ENCODE peak calls at places on chromosomes 13 and 19, in eight cellular contexts. K is tibial nerve, V is Peyer's patch, G is adrenal gland, P is GM12878, B is IMR-90, X is testis, O is upper lobe of left lung. U is an unnamed sample.

GRCh38 chr13:47803131-47803530 is 197.9 kb downstream of the SUCLA2 start:
- DNase-seq in G (no peak), X (no peak), V (no peak), K (no peak), P (no peak), B (no peak), O (no peak), U (no peak)

GRCh38 chr13:95607363-95607762 is 37.1 kb downstream of the DZIP1 start:
- DNase-seq in O (no peak), K (no peak), G (no peak), X (no peak), B (peak), V (no peak), P (no peak), U (no peak)

GRCh38 chr19:32976223-32976805 is 4.3 kb downstream of the FAAP24 start:
- DNase-seq in X (peak), V (peak), B (peak), K (peak), G (peak), P (no peak), O (no peak), U (peak)

GRCh38 chr13:85618514-85618913 is 180.7 kb downstream of the SLITRK6 start:
- DNase-seq in V (no peak), G (no peak), P (no peak), X (no peak), K (no peak), B (no peak), O (no peak), U (no peak)

GRCh38 chr19:43901395-43902390 is 33.4 kb downstream of the ZNF45 start:
- DNase-seq in V (peak), O (no peak), G (peak), K (peak), X (peak), B (peak), P (peak), U (peak)

GRCh38 chr13:21825186-21825585 is 154.3 kb downstream of the FGF9 start:
- DNase-seq in B (peak), P (no peak), G (no peak), O (no peak), X (no peak), K (no peak), V (no peak), U (no peak)

GRCh38 chr19:5125797-5126497 is 157.0 kb downstream of the KDM4B start:
- DNase-seq in B (peak), O (no peak), K (no peak), V (no peak), P (no peak), G (no peak), X (no peak), U (no peak)

GRCh38 chr13:107450426-107450825 is 764.9 kb downstream of the LIG4 start:
- DNase-seq in X (no peak), B (peak), P (no peak), G (no peak), O (no peak), V (no peak), K (no peak), U (no peak)

GRCh38 chr19:49331616-49332055 is 3.6 kb upstream of the CD37 start:
- DNase-seq in O (no peak), B (peak), V (no peak), X (peak), K (no peak), P (peak), G (peak), U (peak)

GRCh38 chr13:31045621-31046081 is 113.2 kb downstream of the TEX26 start:
- DNase-seq in B (peak), V (peak), G (peak), P (peak), O (no peak), K (no peak), X (peak), U (no peak)

GRCh38 chr19:15702590-15702930 is 25.3 kb upstream of the OR10H2 start:
- DNase-seq in X (peak), O (peak), G (peak), P (no peak), V (peak), B (no peak), K (peak), U (peak)

GRCh38 chr13:22648325-22648758 is 532.4 kb upstream of the SGCG start:
- DNase-seq in G (no peak), K (no peak), P (no peak), X (peak), V (no peak), O (no peak), B (no peak), U (no peak)

GRCh38 chr19:14582894-14583340 is at the start of gene CLEC17A:
- DNase-seq in O (no peak), K (no peak), X (no peak), B (no peak), G (no peak), V (no peak), P (peak), U (peak)
- TF ChIP-seq POLR2A in O (no peak), K (no peak), X (no peak), B (no peak), G (no peak), V (no peak), P (peak), U (peak)

GRCh38 chr19:58387338-58388174 is 487 bp downstream of the RPS5 start:
- DNase-seq in K (no peak), X (no peak), O (no peak), V (no peak), P (no peak), B (no peak), G (no peak), U (peak)
- TF ChIP-seq CTCF in K (no peak), X (no peak), O (no peak), V (no peak), P (peak), B (no peak), G (no peak), U (no peak)

GRCh38 chr19:45058622-45059159 is 17.6 kb downstream of the ZNF296 start:
- DNase-seq in X (no peak), O (no peak), P (no peak), G (no peak), B (no peak), V (no peak), K (no peak), U (no peak)
- TF ChIP-seq POLR2A in X (no peak), O (no peak), P (peak), G (no peak), B (no peak), V (no peak), K (no peak), U (no peak)

DNA sequence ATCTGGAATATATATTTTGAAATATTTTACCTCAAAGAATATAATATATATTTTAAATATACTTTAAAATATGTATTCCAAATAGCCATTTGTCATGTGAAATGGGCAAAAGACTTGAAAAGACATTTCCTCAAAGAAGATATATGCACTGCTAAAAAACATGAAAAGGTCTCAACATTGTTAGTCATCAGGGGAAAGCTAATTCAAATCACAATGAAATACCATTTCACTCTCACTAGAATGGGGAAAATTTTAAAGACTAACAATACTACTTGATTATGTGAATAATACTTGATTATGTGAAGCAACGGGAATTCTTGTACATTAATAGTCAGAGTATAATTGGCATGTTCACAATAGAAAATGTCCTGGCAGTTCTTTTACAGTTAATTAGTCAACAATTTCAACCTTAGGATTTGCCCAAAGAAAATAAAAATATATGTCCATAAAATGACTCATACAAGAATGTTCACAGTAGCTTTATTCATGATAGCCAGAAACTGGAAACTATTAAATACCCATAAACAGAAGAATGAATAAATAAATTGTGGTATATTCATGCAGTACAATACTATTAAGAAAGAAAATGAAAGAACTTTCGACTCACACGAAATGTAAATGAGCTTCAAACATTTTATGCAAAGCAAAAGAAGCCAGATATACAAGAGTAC is 6.8 kb upstream of the KBTBD6 start:
- DNase-seq in P (no peak), X (no peak), V (no peak), G (no peak), O (no peak), K (no peak), B (peak), U (no peak)
- TF ChIP-seq CTCF in P (no peak), X (no peak), V (no peak), G (no peak), O (no peak), K (no peak), B (no peak), U (no peak)

GRCh38 chr19:18279266-18279515 is 2.2 kb downstream of the JUND start:
- DNase-seq in X (no peak), O (no peak), V (no peak), P (no peak), G (no peak), K (no peak), B (no peak), U (no peak)

GRCh38 chr19:18281082-18282020 is at the start of gene JUND:
- DNase-seq in O (peak), V (peak), B (peak), X (peak), P (peak), K (peak), G (peak), U (peak)

GRCh38 chr19:18282021-18282787 is 782 bp upstream of the JUND start:
- DNase-seq in V (no peak), K (no peak), X (no peak), P (no peak), G (peak), O (no peak), B (no peak), U (peak)

GRCh38 chr19:18279516-18280246 is 1.7 kb downstream of the JUND start:
- DNase-seq in O (peak), X (peak), B (peak), G (peak), V (peak), K (peak), P (peak), U (peak)

GRCh38 chr19:18280247-18281081 is 958 bp downstream of the JUND start:
- DNase-seq in X (peak), O (peak), K (peak), V (peak), B (peak), G (peak), P (no peak), U (peak)
- TF ChIP-seq POLR2A in X (peak), O (peak), K (peak), V (peak), B (no peak), G (peak), P (peak), U (peak)

U was measured in spleen.